ENCODE peak calls at places on chromosomes 6 and 20, in nine cellular contexts. D is GM23248, Z is MM.1S, W is HCT116, L is neural progenitor cell, M is OCI-LY7, I is GM23338, O is SK-N-SH, F is PC-3. X is an unnamed sample.

GRCh38 chr20:38610521-38610920 is 8.9 kb downstream of the ARHGAP40 start:
- DNase-seq in D (peak), Z (no peak), W (no peak), L (no peak), M (no peak), I (no peak), O (no peak), F (peak), X (no peak)

GRCh38 chr6:124937645-124938044 is 24.6 kb upstream of the RNF217 start:
- DNase-seq in D (no peak), Z (no peak), W (no peak), L (no peak), M (no peak), I (no peak), O (no peak), F (no peak), X (no peak)

GRCh38 chr6:168574699-168575195 is 133.8 kb downstream of the SMOC2 start:
- DNase-seq in D (no peak), Z (no peak), W (peak), L (peak), M (no peak), I (peak), O (no peak), F (no peak), X (peak)

GRCh38 chr20:58710481-58711265 is 18.1 kb downstream of the NPEPL1 start:
- DNase-seq in D (no peak), Z (no peak), W (no peak), L (peak), M (no peak), I (no peak), O (peak), F (no peak), X (peak)

GRCh38 chr6:119280080-119280479 is 69.5 kb downstream of the MAN1A1 start:
- DNase-seq in D (no peak), Z (no peak), W (no peak), L (no peak), M (no peak), I (no peak), O (no peak), F (no peak), X (no peak)

GRCh38 chr6:94600648-94601047 is 976.7 kb upstream of the MANEA start:
- DNase-seq in D (no peak), Z (no peak), W (no peak), L (no peak), M (no peak), I (no peak), O (no peak), F (no peak), X (no peak)

GRCh38 chr6:29956518-29956917 is 14.2 kb downstream of the HLA-A start:
- DNase-seq in D (no peak), Z (no peak), W (no peak), L (no peak), M (no peak), I (no peak), O (no peak), F (no peak), X (no peak)

GRCh38 chr20:62063981-62064787 is 1.5 kb downstream of the TAF4 start:
- DNase-seq in D (peak), Z (no peak), W (no peak), L (peak), M (no peak), I (peak), O (peak), F (peak), X (peak)

GRCh38 chr20:1871807-1872455 is 23.3 kb upstream of the SIRPA start:
- DNase-seq in D (peak), Z (no peak), W (no peak), L (no peak), M (no peak), I (no peak), O (no peak), F (no peak), X (no peak)

GRCh38 chr6:19551611-19552010 is 285.6 kb upstream of the ID4 start:
- DNase-seq in D (no peak), Z (no peak), W (no peak), L (no peak), M (no peak), I (no peak), O (no peak), F (peak), X (no peak)

GRCh38 chr6:111909238-111909637 is 36.0 kb upstream of the FYN start:
- DNase-seq in D (no peak), Z (no peak), W (no peak), L (no peak), M (no peak), I (no peak), O (no peak), F (no peak), X (no peak)

GRCh38 chr20:61801065-61801360 is 264.7 kb downstream of the TAF4 start:
- DNase-seq in D (no peak), Z (no peak), W (no peak), L (no peak), M (no peak), I (no peak), O (no peak), F (no peak), X (no peak)

GRCh38 chr20:63054103-63054474 is 47.3 kb upstream of the BHLHE23 start:
- DNase-seq in D (no peak), Z (no peak), W (no peak), L (no peak), M (no peak), I (no peak), O (no peak), F (no peak), X (no peak)

GRCh38 chr20:25040438-25040831 is 17.5 kb downstream of the ACSS1 start:
- DNase-seq in D (peak), Z (no peak), W (no peak), L (no peak), M (no peak), I (no peak), O (no peak), F (peak), X (peak)

GRCh38 chr20:7226156-7226555 is 458.7 kb downstream of the BMP2 start:
- DNase-seq in D (no peak), Z (no peak), W (no peak), L (no peak), M (no peak), I (no peak), O (no peak), F (no peak), X (no peak)

GRCh38 chr6:134223761-134224445 is 94.0 kb downstream of the SGK1 start:
- DNase-seq in D (peak), Z (no peak), W (no peak), L (no peak), M (no peak), I (no peak), O (no peak), F (no peak), X (no peak)

GRCh38 chr6:708237-708598 is 15.3 kb upstream of the EXOC2 start:
- DNase-seq in D (no peak), Z (no peak), W (no peak), L (no peak), M (no peak), I (no peak), O (no peak), F (no peak), X (no peak)

GRCh38 chr20:48686238-48687096 is 141.3 kb downstream of the PREX1 start:
- DNase-seq in D (peak), Z (no peak), W (no peak), L (peak), M (no peak), I (no peak), O (peak), F (peak), X (peak)
- TF ChIP-seq EZH2phosphoT487 in D (no peak), Z (no peak), W (no peak), L (no peak), M (no peak), I (no peak), O (no peak), F (no peak), X (no peak)

DNA sequence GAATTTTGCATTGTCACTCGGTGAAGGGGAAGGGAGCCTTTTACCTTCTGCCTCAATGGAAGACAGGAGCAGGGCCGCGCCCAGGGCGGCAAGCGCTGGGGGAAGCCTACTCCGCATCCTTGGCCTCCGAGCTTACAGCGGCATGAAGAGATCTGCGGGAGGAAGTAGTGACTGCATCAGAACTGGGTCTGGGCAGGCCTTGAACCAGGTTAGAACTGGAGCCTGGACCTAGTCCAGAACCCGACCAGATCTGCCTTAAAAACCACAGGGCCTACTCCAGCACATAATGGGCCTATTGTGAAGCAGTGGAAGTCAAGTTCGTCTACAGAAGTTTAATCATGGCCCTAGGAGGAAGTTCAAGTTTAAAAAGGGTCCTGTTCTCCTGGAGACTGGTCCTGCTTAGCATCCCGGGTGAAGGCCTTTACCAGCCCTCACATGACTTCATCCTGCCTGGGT is 3.1 kb downstream of the COL12A1 start:
- DNase-seq in D (peak), Z (no peak), W (no peak), L (peak), M (no peak), I (peak), O (peak), F (no peak), X (no peak)
- TF ChIP-seq EZH2phosphoT487 in D (no peak), Z (no peak), W (no peak), L (no peak), M (no peak), I (no peak), O (no peak), F (no peak), X (no peak)

DNA sequence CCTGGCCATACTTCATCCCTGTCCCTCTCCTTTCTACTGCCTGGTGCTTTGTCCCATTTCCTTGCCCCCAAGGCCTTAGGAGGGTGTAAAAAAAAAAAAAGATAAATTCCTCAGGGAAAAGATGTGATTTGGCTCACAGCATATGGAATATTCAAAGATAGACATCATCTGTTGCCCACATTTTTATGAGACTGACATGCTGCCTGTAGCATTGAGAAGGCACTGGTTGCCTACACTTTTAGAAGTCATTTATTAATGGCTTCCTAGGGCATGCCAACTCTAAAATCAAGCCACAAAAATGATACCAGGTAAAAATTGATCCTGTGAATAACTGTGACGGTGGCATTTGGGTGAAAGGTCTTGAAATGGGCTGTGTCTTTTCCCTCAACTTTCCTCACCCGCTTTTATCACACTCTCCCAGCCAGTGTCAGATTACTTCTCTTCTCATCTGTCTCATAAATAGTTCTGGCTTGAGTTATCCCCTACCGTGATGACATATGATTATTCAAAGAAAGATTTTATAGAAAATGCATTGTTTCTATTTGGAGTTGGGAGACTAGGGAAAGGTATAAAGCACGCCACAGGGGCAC is 139.4 kb downstream of the CARMIL1 start:
- DNase-seq in D (no peak), Z (no peak), W (no peak), L (no peak), M (no peak), I (no peak), O (no peak), F (peak), X (no peak)
- TF ChIP-seq EZH2phosphoT487 in D (no peak), Z (no peak), W (no peak), L (no peak), M (no peak), I (no peak), O (no peak), F (no peak), X (no peak)

GRCh38 chr6:35962779-35963570 is 42.1 kb upstream of the SRPK1 start:
- DNase-seq in D (no peak), Z (no peak), W (no peak), L (no peak), M (no peak), I (no peak), O (no peak), F (no peak), X (no peak)
- TF ChIP-seq EZH2phosphoT487 in D (no peak), Z (no peak), W (no peak), L (no peak), M (no peak), I (no peak), O (no peak), F (no peak), X (no peak)

GRCh38 chr6:80165819-80166218 is 59.3 kb downstream of the BCKDHB start:
- DNase-seq in D (no peak), Z (no peak), W (no peak), L (no peak), M (no peak), I (no peak), O (no peak), F (no peak), X (no peak)
- TF ChIP-seq EZH2phosphoT487 in D (no peak), Z (no peak), W (no peak), L (no peak), M (no peak), I (no peak), O (no peak), F (no peak), X (no peak)